ENCODE peak calls at places on chromosomes 2 and 18, in seven cellular contexts. N, Z, A, D, J, H and W are unnamed samples.

GRCh38 chr2:241764272-241765241 is 12.1 kb upstream of the GAL3ST2 start:
- DNase-seq in N (no peak), Z (peak; percentile 64), A (peak; percentile 16), D (no peak), J (no peak), H (no peak), W (no peak)

GRCh38 chr2:242031481-242032019 is 162.0 kb downstream of the RTP5 start:
- DNase-seq in N (no peak), Z (no peak), A (no peak), D (no peak), J (no peak), H (no peak), W (no peak)

GRCh38 chr2:172106128-172106961 is 3.6 kb upstream of the DLX2 start:
- DNase-seq in N (no peak), Z (peak; percentile 78), A (no peak), D (peak; percentile 59), J (peak; percentile 53), H (no peak), W (peak; percentile 37)

GRCh38 chr18:49562481-49563129 is 748 bp downstream of the LIPG start:
- DNase-seq in N (no peak), Z (no peak), A (no peak), D (no peak), J (no peak), H (no peak), W (no peak)

GRCh38 chr2:98869272-98869641 is 66.8 kb downstream of the CRACDL start:
- DNase-seq in N (no peak), Z (no peak), A (no peak), D (peak; percentile 20), J (no peak), H (no peak), W (no peak)

GRCh38 chr2:234911271-234911670 is 40.5 kb upstream of the SH3BP4 start:
- DNase-seq in N (no peak), Z (no peak), A (no peak), D (no peak), J (no peak), H (no peak), W (no peak)

GRCh38 chr18:45957100-45957499 is 10.0 kb downstream of the EPG5 start:
- DNase-seq in N (no peak), Z (no peak), A (no peak), D (no peak), J (no peak), H (no peak), W (no peak)

GRCh38 chr2:47058061-47058931 is 96.8 kb downstream of the STPG4 start:
- DNase-seq in N (no peak), Z (no peak), A (no peak), D (no peak), J (no peak), H (no peak), W (no peak)

GRCh38 chr2:69918391-69918790 is 3.5 kb downstream of the MXD1 start:
- DNase-seq in N (no peak), Z (no peak), A (no peak), D (no peak), J (no peak), H (no peak), W (no peak)

GRCh38 chr2:42957109-42958035 is 165.0 kb upstream of the HAAO start:
- DNase-seq in N (no peak), Z (no peak), A (no peak), D (peak; percentile 73), J (no peak), H (no peak), W (no peak)

GRCh38 chr2:222024934-222025890 is 273.6 kb downstream of the PAX3 start:
- DNase-seq in N (no peak), Z (peak; percentile 8), A (no peak), D (peak; percentile 31), J (peak; percentile 7), H (no peak), W (no peak)

GRCh38 chr2:160582481-160583161 is 89.0 kb upstream of the RBMS1 start:
- DNase-seq in N (no peak), Z (no peak), A (no peak), D (no peak), J (no peak), H (no peak), W (no peak)

GRCh38 chr2:31216734-31217133 is 581 bp downstream of the CAPN14 start:
- DNase-seq in N (peak; percentile 36), Z (no peak), A (no peak), D (no peak), J (peak; percentile 24), H (no peak), W (no peak)

GRCh38 chr2:60818272-60818671 is 62.2 kb downstream of the PAPOLG start:
- DNase-seq in N (no peak), Z (no peak), A (no peak), D (peak; percentile 31), J (peak; percentile 22), H (no peak), W (no peak)

GRCh38 chr2:68767031-68767961 is 32.7 kb downstream of the ARHGAP25 start:
- DNase-seq in N (no peak), Z (no peak), A (no peak), D (no peak), J (no peak), H (no peak), W (no peak)

GRCh38 chr2:219420687-219421086 is 2.5 kb downstream of the DES start:
- DNase-seq in N (no peak), Z (no peak), A (no peak), D (no peak), J (no peak), H (no peak), W (no peak)

GRCh38 chr2:84283496-84283895 is 175.6 kb downstream of the SUCLG1 start:
- DNase-seq in N (no peak), Z (no peak), A (no peak), D (no peak), J (no peak), H (no peak), W (no peak)

GRCh38 chr18:7084080-7084765 is 33.4 kb downstream of the LAMA1 start:
- DNase-seq in N (peak; percentile 19), Z (no peak), A (no peak), D (no peak), J (no peak), H (no peak), W (no peak)

GRCh38 chr2:209471037-209471436 is 47.2 kb downstream of the MAP2 start:
- DNase-seq in N (no peak), Z (no peak), A (no peak), D (no peak), J (no peak), H (no peak), W (no peak)

DNA sequence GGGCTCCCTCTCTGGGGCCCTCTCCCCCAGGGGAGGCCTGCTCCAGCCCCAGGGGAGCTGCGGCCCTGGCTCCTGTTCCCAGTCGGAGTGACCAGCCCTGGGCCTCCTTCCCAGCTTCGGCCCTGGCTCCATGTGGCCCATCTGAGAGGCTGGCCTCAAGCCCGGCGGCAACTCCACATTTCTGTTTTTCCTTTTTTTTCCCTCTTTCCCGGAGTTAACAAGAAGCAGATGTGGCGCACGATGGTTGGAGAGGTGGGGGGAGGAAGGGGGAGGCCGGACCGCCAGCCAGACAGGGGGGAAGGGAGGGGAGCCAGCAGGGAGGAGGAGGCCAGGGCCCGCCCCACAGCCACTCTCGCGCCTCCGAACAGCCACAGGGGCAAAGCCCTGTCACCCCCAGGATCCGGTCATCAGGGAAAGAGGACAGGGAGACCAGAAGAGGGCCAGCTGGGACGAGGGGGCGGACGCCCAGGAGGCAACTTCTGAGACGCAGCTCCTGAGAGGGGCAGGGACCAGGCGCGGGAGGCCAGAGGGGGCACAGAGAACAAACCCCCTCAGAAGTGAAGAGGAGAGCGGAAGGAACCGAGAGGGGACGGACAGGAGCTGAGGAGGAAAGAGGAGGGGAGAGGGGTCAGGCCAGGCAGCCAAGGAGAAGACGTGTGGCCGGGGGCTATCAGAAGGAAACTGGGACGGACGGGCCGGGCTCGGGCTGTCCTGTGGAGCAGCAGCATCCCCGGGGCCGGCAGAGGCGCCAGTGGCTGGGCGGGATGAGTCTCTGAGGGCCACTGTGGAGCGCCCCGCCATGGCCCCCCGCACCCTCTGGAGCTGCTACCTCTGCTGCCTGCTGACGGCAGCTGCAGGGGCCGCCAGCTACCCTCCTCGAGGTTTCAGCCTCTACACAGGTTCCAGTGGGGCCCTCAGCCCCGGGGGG is at the start of gene EMILIN1:
- DNase-seq in N (no peak), Z (peak; percentile 97), A (no peak), D (no peak), J (no peak), H (no peak), W (no peak)
- TF ChIP-seq POLR2AphosphoS5 in N (no peak), Z (peak; percentile 88), A (no peak), D (no peak), J (no peak), H (no peak), W (no peak)

DNA sequence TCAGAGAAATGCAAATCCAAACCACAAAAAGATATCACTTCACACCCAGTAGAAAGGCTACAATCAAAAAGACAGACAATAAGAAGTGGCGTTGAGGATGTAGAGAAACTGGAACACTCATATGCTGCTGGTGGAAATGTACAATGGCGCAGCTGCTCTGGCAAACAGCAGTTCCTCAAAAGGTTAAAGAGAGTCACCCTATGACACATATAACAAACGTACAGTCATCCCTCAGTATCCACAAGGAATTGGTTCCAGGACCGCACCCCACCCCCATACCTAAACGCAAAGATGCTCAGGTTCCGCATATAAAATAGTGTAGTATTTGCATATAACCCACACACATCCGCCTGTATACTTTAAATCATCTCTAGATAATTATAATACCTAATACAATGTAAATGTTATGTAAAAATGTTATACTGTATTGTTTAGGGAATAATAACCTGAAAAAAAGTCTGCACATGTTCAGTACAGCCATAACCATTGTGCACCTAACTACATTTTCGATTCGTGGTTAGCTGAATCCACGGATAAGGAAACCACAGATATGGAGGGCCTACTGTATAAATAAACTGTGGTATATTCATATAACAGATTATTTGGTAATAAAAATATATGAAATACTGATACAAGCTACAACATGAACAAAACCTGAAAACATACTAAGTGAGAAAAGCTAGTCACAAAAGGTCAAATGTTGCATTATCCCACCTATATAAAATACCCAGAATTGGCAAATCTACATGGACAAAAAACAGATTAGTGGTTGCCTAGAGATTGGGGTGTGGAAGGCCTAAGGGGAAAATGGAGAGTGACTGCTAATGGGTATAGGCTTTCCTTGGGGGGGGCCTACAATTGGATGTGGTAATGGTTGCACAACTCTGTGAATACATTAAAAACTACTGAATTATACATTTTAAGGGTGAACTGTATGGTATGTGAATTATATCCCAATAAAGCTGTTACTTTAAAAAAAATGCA is 37.5 kb downstream of the UXS1 start:
- DNase-seq in N (no peak), Z (no peak), A (no peak), D (no peak), J (no peak), H (no peak), W (no peak)
- TF ChIP-seq TAF1 in N (no peak), Z (no peak), A (no peak), D (no peak), J (no peak), H (no peak), W (no peak)

GRCh38 chr18:76459687-76460350 is 35.2 kb downstream of the ZNF516 start:
- DNase-seq in N (no peak), Z (no peak), A (no peak), D (no peak), J (no peak), H (no peak), W (no peak)
- TF ChIP-seq POLR2AphosphoS5 in N (no peak), Z (peak; percentile 63), A (no peak), D (no peak), J (no peak), H (no peak), W (no peak)

GRCh38 chr18:6031442-6031841 is 136.1 kb upstream of the TMEM200C start:
- DNase-seq in N (no peak), Z (no peak), A (no peak), D (no peak), J (no peak), H (no peak), W (no peak)
- TF ChIP-seq TAF1 in N (no peak), Z (no peak), A (no peak), D (no peak), J (no peak), H (no peak), W (no peak)

GRCh38 chr2:116676776-116677175 is 1137.7 kb upstream of the DDX18 start:
- DNase-seq in N (no peak), Z (no peak), A (no peak), D (no peak), J (no peak), H (no peak), W (no peak)
- TF ChIP-seq POLR2AphosphoS5 in N (no peak), Z (no peak), A (no peak), D (no peak), J (no peak), H (no peak), W (no peak)